ENCODE peak calls at places on chromosomes 6 and 20, in nine cellular contexts. T is SW480; Y is MCF 10A; N is left ventricle myocardium superior; M is ELF-1; R is effector CD8-positive, alpha-beta T cell; H is endothelial cell of umbilical vein; F is CD8-positive, alpha-beta T cell; D is T-helper 9 cell. K is an unnamed sample.

GRCh38 chr20:1001116-1001515 is 995 bp downstream of the RSPO4 start:
- DNase-seq in D (no peak), M (no peak), H (no peak), R (no peak), Y (no peak), F (no peak), T (no peak), N (no peak), K (no peak)

GRCh38 chr6:153312633-153313032 is 181.6 kb upstream of the RGS17 start:
- DNase-seq in R (no peak), T (peak), D (no peak), F (no peak), H (peak), M (peak), N (peak), Y (peak), K (peak)

GRCh38 chr20:24531202-24531601 is 61.8 kb downstream of the SYNDIG1 start:
- DNase-seq in H (no peak), M (no peak), T (no peak), R (no peak), F (no peak), D (no peak), N (no peak), Y (no peak), K (no peak)

GRCh38 chr20:36862857-36863668 is 12.9 kb upstream of the TLDC2 start:
- DNase-seq in N (peak), H (peak), M (no peak), D (no peak), F (peak), Y (no peak), R (no peak), T (no peak), K (no peak)

GRCh38 chr20:51562334-51563140 is 20.0 kb upstream of the NFATC2 start:
- DNase-seq in D (peak), H (peak), F (peak), M (peak), T (peak), R (no peak), N (peak), Y (peak), K (peak)

GRCh38 chr6:97669191-97669651 is 386.2 kb upstream of the MMS22L start:
- DNase-seq in Y (no peak), N (peak), H (no peak), F (no peak), T (no peak), R (no peak), D (no peak), M (peak), K (no peak)

GRCh38 chr20:24166412-24166811 is 177.8 kb upstream of the GGTLC1 start:
- DNase-seq in Y (no peak), T (no peak), R (no peak), F (no peak), H (no peak), M (no peak), N (no peak), D (no peak), K (no peak)

GRCh38 chr6:44192428-44193041 is 24.2 kb upstream of the MYMX start:
- DNase-seq in R (no peak), F (no peak), Y (no peak), H (peak), T (no peak), M (peak), D (no peak), N (no peak), K (no peak)

GRCh38 chr6:44000164-44000842 is 126.9 kb downstream of the MRPL14 start:
- DNase-seq in D (no peak), R (no peak), F (no peak), H (no peak), N (no peak), T (peak), M (no peak), Y (no peak), K (no peak)

GRCh38 chr6:147904416-147904815 is 395.9 kb downstream of the SAMD5 start:
- DNase-seq in Y (no peak), N (no peak), D (no peak), H (no peak), T (no peak), F (no peak), R (no peak), M (no peak), K (no peak)

GRCh38 chr20:10992776-10993175 is 319.0 kb upstream of the JAG1 start:
- DNase-seq in T (no peak), H (no peak), F (no peak), D (no peak), N (no peak), Y (peak), M (no peak), R (no peak), K (no peak)

GRCh38 chr6:37205189-37205996 is 35.4 kb downstream of the PIM1 start:
- DNase-seq in T (no peak), Y (no peak), D (no peak), F (no peak), M (no peak), R (no peak), H (no peak), N (no peak), K (peak)

GRCh38 chr6:146357578-146358340 is 185.9 kb upstream of the RAB32 start:
- DNase-seq in H (peak), N (no peak), F (no peak), T (peak), D (no peak), R (no peak), M (no peak), Y (peak), K (peak)

GRCh38 chr6:116543149-116543548 is 2.3 kb downstream of the TRAPPC3L start:
- DNase-seq in N (no peak), D (no peak), R (no peak), T (no peak), Y (no peak), F (no peak), M (no peak), H (no peak), K (no peak)

GRCh38 chr20:59221049-59221748 is 57.6 kb downstream of the ZNF831 start:
- DNase-seq in R (no peak), T (peak), D (no peak), M (peak), F (no peak), H (peak), N (peak), Y (no peak), K (no peak)

GRCh38 chr6:131451330-131452195 is 121.5 kb upstream of the ARG1 start:
- DNase-seq in R (no peak), D (no peak), T (no peak), M (no peak), F (no peak), H (no peak), Y (no peak), N (no peak), K (no peak)

GRCh38 chr6:4008324-4009047 is 70.5 kb downstream of the FAM217A start:
- DNase-seq in F (no peak), H (peak), Y (peak), R (no peak), D (no peak), N (no peak), T (peak), M (no peak), K (no peak)

GRCh38 chr6:142943746-142944125 is 1.2 kb downstream of the HIVEP2 start:
- DNase-seq in F (peak), H (peak), Y (peak), D (peak), M (peak), T (peak), R (peak), N (peak), K (no peak)

GRCh38 chr6:107911711-107912110 is 46.3 kb downstream of the SEC63 start:
- DNase-seq in M (no peak), R (no peak), H (no peak), T (no peak), Y (no peak), D (no peak), F (no peak), N (no peak), K (no peak)

GRCh38 chr6:132218063-132218696 is 183.1 kb downstream of the MOXD1 start:
- DNase-seq in F (no peak), R (no peak), N (no peak), H (peak), T (peak), D (no peak), Y (peak), M (no peak), K (no peak)

GRCh38 chr20:44319880-44320422 is 8.9 kb upstream of the FITM2 start:
- DNase-seq in H (no peak), N (no peak), D (no peak), T (no peak), F (no peak), R (no peak), Y (peak), M (no peak), K (no peak)

GRCh38 chr6:169810066-169810989 is 58.9 kb downstream of the ERMARD start:
- DNase-seq in M (peak), N (no peak), T (peak), R (no peak), H (no peak), D (no peak), Y (no peak), F (no peak), K (no peak)

GRCh38 chr6:167817729-167818128 is 9.0 kb upstream of the AFDN start:
- DNase-seq in M (no peak), D (no peak), H (no peak), T (peak), R (no peak), N (no peak), Y (peak), F (no peak), K (no peak)

GRCh38 chr6:37109714-37110454 is 60.1 kb upstream of the PIM1 start:
- DNase-seq in R (no peak), Y (no peak), D (no peak), H (no peak), T (no peak), F (no peak), N (no peak), M (no peak), K (no peak)

GRCh38 chr20:54497931-54498718 is 22.7 kb downstream of the DOK5 start:
- DNase-seq in R (no peak), F (no peak), M (no peak), N (no peak), H (no peak), Y (no peak), D (no peak), T (no peak), K (no peak)

GRCh38 chr6:107488875-107489635 is 862 bp upstream of the SOBP start:
- DNase-seq in H (peak), T (peak), D (peak), N (peak), M (peak), Y (no peak), R (no peak), F (peak), K (no peak)

GRCh38 chr6:91708534-91708933 is 1121.7 kb upstream of the MAP3K7 start:
- DNase-seq in R (no peak), T (peak), M (no peak), D (no peak), Y (no peak), H (no peak), F (no peak), N (no peak), K (no peak)

GRCh38 chr20:25050501-25051350 is 7.2 kb downstream of the ACSS1 start:
- DNase-seq in N (no peak), D (no peak), H (no peak), M (no peak), T (no peak), Y (no peak), F (no peak), R (no peak), K (no peak)

GRCh38 chr6:46816626-46817025 is 23.4 kb downstream of the MEP1A start:
- DNase-seq in N (no peak), R (no peak), Y (peak), M (no peak), T (peak), F (no peak), D (no peak), H (no peak), K (no peak)

GRCh38 chr20:57509665-57510237 is 15.2 kb downstream of the CTCFL start:
- DNase-seq in R (no peak), Y (peak), N (peak), M (peak), D (no peak), F (no peak), T (peak), H (no peak), K (no peak)

GRCh38 chr6:134416501-134417154 is 98.7 kb upstream of the SGK1 start:
- DNase-seq in M (no peak), R (no peak), Y (no peak), F (no peak), D (no peak), N (no peak), H (no peak), T (no peak), K (no peak)

GRCh38 chr20:51400051-51400926 is 142.2 kb downstream of the NFATC2 start:
- DNase-seq in D (peak), M (no peak), Y (no peak), R (peak), T (no peak), F (peak), H (no peak), N (no peak), K (no peak)

GRCh38 chr6:31400467-31401289 is 2.7 kb upstream of the MICA start:
- DNase-seq in T (peak), N (peak), R (peak), H (peak), F (peak), D (peak), M (peak), Y (peak), K (peak)

GRCh38 chr6:38192011-38192410 is 372.5 kb downstream of the ZFAND3 start:
- DNase-seq in M (no peak), D (no peak), F (no peak), N (no peak), R (no peak), Y (no peak), T (no peak), H (no peak), K (no peak)

GRCh38 chr6:98824907-98825601 is 9.3 kb upstream of the POU3F2 start:
- DNase-seq in R (no peak), M (no peak), F (no peak), T (no peak), H (no peak), Y (no peak), N (no peak), D (no peak), K (no peak)